ENCODE peak calls at places on chromosomes 7 and 10, in eight cellular contexts. W is NCI-H1048; Q is ELR; P is HAP-1; D is spleen; K is activated CD4-positive, CD25-positive, alpha-beta regulatory T cell; U is activated effector memory CD4-positive, alpha-beta T cell treated with anti-CD3 and anti-CD28 coated beads, Interleukin-2, amount 50 U/mL, for 16 hours; B is A549. A is an unnamed sample.

GRCh38 chr10:124221356-124222297 is 128.2 kb upstream of the CHST15 start:
- DNase-seq in U (no peak), K (no peak), W (no peak), B (no peak), P (no peak), Q (peak), D (no peak), A (no peak)

GRCh38 chr7:102079140-102080002 is 207.3 kb upstream of the SH2B2 start:
- DNase-seq in U (no peak), K (no peak), Q (no peak), D (peak), B (no peak), W (no peak), P (no peak), A (no peak)

GRCh38 chr7:79298145-79298760 is 155.2 kb downstream of the MAGI2 start:
- DNase-seq in D (no peak), Q (peak), W (no peak), K (no peak), U (no peak), P (peak), B (peak), A (peak)

GRCh38 chr7:33762153-33762902 is 143.0 kb upstream of the BMPER start:
- DNase-seq in D (no peak), K (no peak), Q (no peak), U (no peak), W (no peak), P (no peak), B (no peak), A (no peak)

GRCh38 chr10:90652519-90652918 is 205.3 kb downstream of the HTR7 start:
- DNase-seq in W (no peak), Q (peak), B (no peak), U (no peak), K (no peak), P (no peak), D (no peak), A (peak)

GRCh38 chr10:103193107-103193819 is at the start of gene NT5C2:
- DNase-seq in B (peak), P (peak), U (peak), D (peak), Q (peak), W (peak), K (peak), A (peak)

GRCh38 chr7:3078458-3078857 is 34.8 kb upstream of the CARD11 start:
- DNase-seq in W (no peak), D (no peak), P (no peak), Q (no peak), B (no peak), U (no peak), K (no peak), A (no peak)

GRCh38 chr7:43956022-43956421 is 29.8 kb downstream of the UBE2D4 start:
- DNase-seq in Q (no peak), D (no peak), P (no peak), U (no peak), B (no peak), W (no peak), K (no peak), A (no peak)